ENCODE peak calls at places on chromosome 1, in seven cellular contexts. U, A, Q, L, H, N and K are unnamed samples.

GRCh38 chr1:155083865-155084721 is 5.5 kb downstream of the EFNA3 start:
- DNase-seq in U (peak; percentile 59), A (peak; percentile 58), Q (no peak), L (no peak), H (no peak), N (no peak), K (no peak)

GRCh38 chr1:7281821-7282220 is 489.3 kb upstream of the VAMP3 start:
- DNase-seq in U (peak; percentile 96), A (no peak), Q (peak; percentile 39), L (no peak), H (no peak), N (no peak), K (no peak)

GRCh38 chr1:241992734-241993133 is 6.2 kb downstream of the MAP1LC3C start:
- DNase-seq in U (peak; percentile 65), A (peak; percentile 73), Q (peak; percentile 43), L (no peak), H (no peak), N (peak; percentile 42), K (no peak)

GRCh38 chr1:72845342-72845741 is 563.0 kb upstream of the NEGR1 start:
- DNase-seq in U (peak; percentile 15), A (no peak), Q (no peak), L (no peak), H (no peak), N (no peak), K (no peak)

GRCh38 chr1:198657550-198658064 is 18.8 kb downstream of the PTPRC start:
- DNase-seq in U (peak; percentile 94), A (peak; percentile 77), Q (peak; percentile 81), L (peak; percentile 27), H (no peak), N (peak; percentile 98), K (no peak)

GRCh38 chr1:47387921-47388509 is 28.1 kb upstream of the FOXE3 start:
- DNase-seq in U (no peak), A (no peak), Q (peak; percentile 33), L (no peak), H (no peak), N (no peak), K (no peak)

GRCh38 chr1:10663668-10664035 is 132.8 kb downstream of the CASZ1 start:
- DNase-seq in U (no peak), A (no peak), Q (no peak), L (no peak), H (no peak), N (no peak), K (no peak)

GRCh38 chr1:36542024-36542961 is 59.6 kb upstream of the CSF3R start:
- DNase-seq in U (no peak), A (no peak), Q (no peak), L (no peak), H (no peak), N (no peak), K (peak; percentile 4)

GRCh38 chr1:53542551-53542950 is 83.4 kb downstream of the DMRTB1 start:
- DNase-seq in U (no peak), A (no peak), Q (no peak), L (no peak), H (no peak), N (no peak), K (no peak)